ENCODE peak calls at places on chromosomes 5 and 9, in seven cellular contexts. C, D, R, V, P, G and Z are unnamed samples. For H3K9me3, the result is how much of the 10 kb centered on the place peaks cover.

GRCh38 chr9:109780453-109781033 is 545 bp downstream of the PALM2AKAP2 start:
- DNase-seq in C (no peak), D (no peak), R (peak), V (no peak), P (no peak), G (no peak), Z (no peak)

GRCh38 chr5:157266286-157267007 is 524 bp downstream of the CYFIP2 start:
- DNase-seq in C (no peak), D (no peak), R (peak), V (peak), P (no peak), G (peak), Z (peak)

GRCh38 chr5:6603643-6604042 is 29.2 kb downstream of the NSUN2 start:
- DNase-seq in C (no peak), D (no peak), R (peak), V (no peak), P (no peak), G (no peak), Z (no peak)

GRCh38 chr9:88537743-88538055 is 2.7 kb downstream of the NXNL2 start:
- DNase-seq in C (no peak), D (peak), R (peak), V (no peak), P (peak), G (peak), Z (no peak)

GRCh38 chr5:107630184-107630583 is 40.6 kb downstream of the EFNA5 start:
- DNase-seq in C (no peak), D (no peak), R (no peak), V (no peak), P (no peak), G (no peak), Z (no peak)

GRCh38 chr9:36382484-36382883 is 17.6 kb downstream of the RNF38 start:
- DNase-seq in C (no peak), D (no peak), R (no peak), V (no peak), P (no peak), G (no peak), Z (no peak)

GRCh38 chr9:20044686-20045085 is 255.8 kb upstream of the SLC24A2 start:
- DNase-seq in C (no peak), D (no peak), R (no peak), V (no peak), P (no peak), G (no peak), Z (no peak)

GRCh38 chr5:71960196-71960595 is 147.1 kb upstream of the MAP1B start:
- DNase-seq in C (no peak), D (no peak), R (no peak), V (no peak), P (no peak), G (no peak), Z (no peak)

GRCh38 chr9:135907006-135907434 is 326 bp downstream of the CAMSAP1 start:
- DNase-seq in C (no peak), D (no peak), R (no peak), V (no peak), P (no peak), G (no peak), Z (no peak)

GRCh38 chr5:961711-962240 is 46.8 kb upstream of the NKD2 start:
- DNase-seq in C (no peak), D (no peak), R (no peak), V (no peak), P (peak), G (no peak), Z (no peak)

GRCh38 chr5:33984178-33984577 is 315 bp downstream of the SLC45A2 start:
- DNase-seq in C (no peak), D (no peak), R (no peak), V (peak), P (no peak), G (no peak), Z (no peak)

GRCh38 chr5:39430461-39430860 is 5.7 kb upstream of the DAB2 start:
- DNase-seq in C (no peak), D (no peak), R (no peak), V (no peak), P (no peak), G (no peak), Z (no peak)

GRCh38 chr5:151298063-151298462 is 5.5 kb downstream of the SLC36A3 start:
- DNase-seq in C (peak), D (peak), R (peak), V (no peak), P (no peak), G (peak), Z (no peak)

GRCh38 chr9:131605770-131606590 is 60.7 kb downstream of the PRRT1B start:
- DNase-seq in C (peak), D (no peak), R (no peak), V (no peak), P (no peak), G (no peak), Z (no peak)

GRCh38 chr9:112035166-112035816 is 138.7 kb downstream of the UGCG start:
- DNase-seq in C (no peak), D (no peak), R (no peak), V (no peak), P (no peak), G (no peak), Z (no peak)

GRCh38 chr9:84072621-84073180 is 92.1 kb downstream of the RMI1 start:
- DNase-seq in C (no peak), D (no peak), R (no peak), V (no peak), P (no peak), G (no peak), Z (no peak)

GRCh38 chr5:81779125-81779934 is 28.4 kb upstream of the SSBP2 start:
- DNase-seq in C (no peak), D (peak), R (peak), V (peak), P (peak), G (peak), Z (no peak)

GRCh38 chr5:91145233-91145620 is 237.9 kb downstream of the ARRDC3 start:
- DNase-seq in C (no peak), D (no peak), R (no peak), V (no peak), P (no peak), G (no peak), Z (no peak)

GRCh38 chr5:153937661-153938060 is 101.0 kb downstream of the FAM114A2 start:
- DNase-seq in C (no peak), D (no peak), R (no peak), V (no peak), P (no peak), G (no peak), Z (no peak)
- H3K9me3 ChIP-seq in C (under half), D (under half), R (under half), V (under half), P (under half), G (under half), Z (under half)

DNA sequence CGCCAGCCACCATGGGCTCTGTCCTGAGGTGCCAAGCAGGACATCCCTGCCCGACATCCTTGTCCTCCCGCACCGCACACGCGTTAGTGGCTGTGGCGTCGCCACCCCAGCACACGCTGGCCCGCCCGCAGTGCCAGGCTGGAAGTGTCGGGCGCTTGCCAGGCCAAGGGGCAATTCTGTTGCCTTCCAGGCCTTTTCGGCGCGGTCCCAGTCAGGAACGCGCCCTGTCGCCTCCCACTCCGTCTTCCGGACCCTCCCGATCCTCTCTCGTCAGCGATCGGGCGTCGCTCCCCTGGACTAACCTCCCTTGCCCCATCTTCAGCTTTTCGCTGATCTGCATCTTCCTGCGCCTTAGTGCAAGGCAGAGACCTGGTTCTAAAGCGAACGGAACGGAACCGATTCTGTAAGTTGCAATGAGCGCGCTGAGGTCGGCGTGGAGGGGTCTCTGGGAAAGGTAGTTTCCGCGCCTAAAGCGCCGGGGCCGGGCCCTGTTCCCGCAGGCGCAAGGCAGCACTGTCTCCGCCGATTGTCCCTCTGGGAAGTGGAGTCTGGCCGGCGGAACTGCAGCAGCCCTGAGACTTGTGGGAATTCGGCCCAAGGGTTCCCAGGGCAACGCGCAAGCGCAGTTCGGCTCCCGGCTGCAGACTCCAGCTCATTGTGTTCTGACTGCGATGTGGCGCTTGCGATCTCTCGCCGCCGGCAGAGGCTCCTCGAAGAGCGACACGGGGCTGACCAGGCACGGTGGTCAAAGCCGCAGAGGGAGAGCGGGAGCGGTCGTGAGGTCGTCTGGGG is at the start of gene ZNF454:
- DNase-seq in C (no peak), D (peak), R (peak), V (peak), P (peak), G (peak), Z (no peak)
- H3K9me3 ChIP-seq in C (half or more), D (under half), R (under half), V (under half), P (under half), G (under half), Z (under half)

GRCh38 chr5:87114631-87115030 is 153.1 kb upstream of the RASA1 start:
- DNase-seq in C (no peak), D (no peak), R (no peak), V (no peak), P (no peak), G (no peak), Z (no peak)
- H3K9me3 ChIP-seq in C (under half), D (under half), R (under half), V (under half), P (under half), G (under half), Z (under half)

GRCh38 chr5:178560911-178561310 is 29.3 kb downstream of the COL23A1 start:
- DNase-seq in C (no peak), D (no peak), R (no peak), V (no peak), P (no peak), G (no peak), Z (no peak)
- H3K9me3 ChIP-seq in C (under half), D (under half), R (under half), V (under half), P (under half), G (under half), Z (under half)

GRCh38 chr5:3346111-3346820 is 249.4 kb upstream of the IRX1 start:
- DNase-seq in C (no peak), D (no peak), R (no peak), V (no peak), P (peak), G (peak), Z (no peak)

GRCh38 chr5:3343911-3344310 is 251.7 kb upstream of the IRX1 start:
- DNase-seq in C (no peak), D (no peak), R (no peak), V (no peak), P (peak), G (no peak), Z (no peak)

GRCh38 chr5:3344671-3345070 is 251.0 kb upstream of the IRX1 start:
- DNase-seq in C (no peak), D (no peak), R (no peak), V (no peak), P (peak), G (no peak), Z (no peak)

GRCh38 chr5:3343211-3343610 is 252.4 kb upstream of the IRX1 start:
- DNase-seq in C (no peak), D (no peak), R (no peak), V (no peak), P (peak), G (no peak), Z (no peak)

DNA sequence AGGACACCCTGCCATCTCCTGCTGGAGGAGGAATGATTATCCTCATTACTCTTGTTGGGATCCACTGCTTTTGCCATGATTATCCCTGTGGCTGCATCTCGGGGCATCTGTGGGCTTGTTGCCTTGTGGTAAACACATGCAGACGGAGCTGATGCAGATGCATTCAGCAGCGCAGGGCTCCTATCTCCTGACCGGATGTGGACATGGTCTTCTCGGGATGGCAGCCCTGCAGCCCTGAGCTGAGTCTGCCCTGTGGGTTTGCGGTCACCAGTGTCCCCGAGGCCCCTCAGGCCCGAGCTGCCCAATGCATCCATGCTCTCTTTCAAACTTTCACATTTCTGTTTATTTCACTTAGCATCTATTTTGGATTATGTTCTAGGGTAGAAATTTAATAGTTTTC is 250.4 kb upstream of the IRX1 start:
- DNase-seq in C (no peak), D (no peak), R (no peak), V (no peak), P (peak), G (no peak), Z (no peak)
- H3K9me3 ChIP-seq in C (under half), D (under half), R (under half), V (under half), P (under half), G (under half), Z (under half)